ENCODE peak calls at places on chromosomes 4 and X, in five cellular contexts. Q, V, N, B and G are unnamed samples.

GRCh38 chrX:16458208-16458607 is 191.8 kb upstream of the S100G start:
- DNase-seq in V (no peak), B (no peak), N (no peak), Q (no peak), G (no peak)

GRCh38 chr4:186698525-186698924 is 25.1 kb downstream of the FAT1 start:
- DNase-seq in B (no peak), Q (no peak), N (no peak), V (no peak), G (no peak)

GRCh38 chrX:39941332-39941920 is 156.3 kb downstream of the BCOR start:
- DNase-seq in N (no peak), B (peak; percentile 11), Q (no peak), V (peak; percentile 36), G (no peak)

GRCh38 chrX:6226646-6227444 is 1.8 kb downstream of the NLGN4X start:
- DNase-seq in N (no peak), V (no peak), Q (no peak), B (peak; percentile 48), G (no peak)

GRCh38 chr4:83906561-83906960 is 370.7 kb downstream of the GPAT3 start:
- DNase-seq in N (no peak), Q (no peak), B (no peak), V (peak; percentile 31), G (no peak)

GRCh38 chr4:123408471-123409084 is 12.0 kb downstream of the SPRY1 start:
- DNase-seq in Q (no peak), V (no peak), B (peak; percentile 21), N (no peak), G (no peak)

GRCh38 chr4:101331017-101331416 is 16.3 kb downstream of the PPP3CA start:
- DNase-seq in V (peak; percentile 42), N (no peak), B (no peak), Q (no peak), G (no peak)

GRCh38 chrX:1610166-1610565 is 4.7 kb upstream of the ASMT start:
- DNase-seq in V (no peak), N (no peak), B (no peak), Q (no peak), G (no peak)

GRCh38 chrX:107674480-107675364 is 46.4 kb downstream of the PRPS1 start:
- DNase-seq in B (no peak), V (peak; percentile 17), Q (no peak), N (peak; percentile 77), G (no peak)

GRCh38 chrX:77628294-77629025 is 157.6 kb downstream of the ATRX start:
- DNase-seq in Q (no peak), B (no peak), N (no peak), V (no peak), G (no peak)

GRCh38 chrX:136868283-136869055 is 12.1 kb downstream of the RBMX start:
- DNase-seq in V (no peak), N (no peak), Q (no peak), B (no peak), G (no peak)

GRCh38 chr4:16168710-16169388 is 57.4 kb downstream of the TAPT1 start:
- DNase-seq in B (no peak), N (no peak), Q (no peak), V (no peak), G (no peak)

GRCh38 chr4:16169491-16169890 is 56.8 kb downstream of the TAPT1 start:
- DNase-seq in Q (no peak), N (no peak), B (no peak), V (no peak), G (no peak)

GRCh38 chr4:16165931-16166330 is 60.3 kb downstream of the TAPT1 start:
- DNase-seq in Q (no peak), B (no peak), V (no peak), N (no peak), G (no peak)

GRCh38 chr4:16171831-16172230 is 54.4 kb downstream of the TAPT1 start:
- DNase-seq in N (no peak), V (no peak), B (no peak), Q (no peak), G (no peak)

GRCh38 chr4:16168144-16168543 is 58.1 kb downstream of the TAPT1 start:
- DNase-seq in B (no peak), V (no peak), N (no peak), Q (no peak), G (no peak)
- H3K36me3 ChIP-seq in B (no peaks in the 10 kb centered on the region), V (peaks cover 7% of the 10 kb centered on the region), N (peaks cover 42% of the 10 kb centered on the region), Q (no peaks in the 10 kb centered on the region), G (no peaks in the 10 kb centered on the region)

GRCh38 chr4:8189551-8190466 is 9.3 kb upstream of the SH3TC1 start:
- DNase-seq in B (no peak), N (no peak), Q (no peak), V (no peak), G (no peak)

GRCh38 chr4:8188085-8188484 is 11.0 kb upstream of the SH3TC1 start:
- DNase-seq in V (no peak), Q (no peak), N (no peak), B (no peak), G (no peak)

GRCh38 chr4:8192748-8193738 is 6.0 kb upstream of the SH3TC1 start:
- DNase-seq in B (no peak), V (peak; percentile 34), Q (peak; percentile 12), N (peak; percentile 79), G (peak; percentile 49)

GRCh38 chr4:8188743-8189550 is 10.1 kb upstream of the SH3TC1 start:
- DNase-seq in N (peak; percentile 87), V (no peak), Q (no peak), B (no peak), G (no peak)

GRCh38 chr4:8191136-8191747 is 7.8 kb upstream of the SH3TC1 start:
- DNase-seq in B (no peak), Q (no peak), V (peak; percentile 63), N (peak; percentile 78), G (no peak)
- H3K4me3 ChIP-seq in B (no peak overlapping the region), Q (no peak overlapping the region), V (no peak overlapping the region), N (no peak overlapping the region), G (no peak overlapping the region)

GRCh38 chr4:37890501-37891220 is at the start of gene TBC1D1:
- DNase-seq in N (peak; percentile 87), Q (no peak), V (no peak), B (peak; percentile 48), G (no peak)
- TF ChIP-seq CTCF in N (peak; percentile 30), Q (peak; percentile 18), V (no peak), B (no peak), G (peak; percentile 20)

GRCh38 chr4:183355405-183355804 is 33.2 kb upstream of the CLDN24 start:
- DNase-seq in V (peak; percentile 93), B (no peak), N (no peak), Q (no peak), G (no peak)
- H3K36me3 ChIP-seq in V (no peaks in the 10 kb centered on the region), B (no peaks in the 10 kb centered on the region), N (no peaks in the 10 kb centered on the region), Q (no peaks in the 10 kb centered on the region), G (no peaks in the 10 kb centered on the region)

GRCh38 chr4:76611164-76611563 is 176.1 kb downstream of the SHROOM3 start:
- DNase-seq in N (no peak), V (peak; percentile 88), B (no peak), Q (no peak), G (no peak)
- H3K4me3 ChIP-seq in N (no peak overlapping the region), V (peak overlapping the region; percentile 21), B (no peak overlapping the region), Q (no peak overlapping the region), G (no peak overlapping the region)

DNA sequence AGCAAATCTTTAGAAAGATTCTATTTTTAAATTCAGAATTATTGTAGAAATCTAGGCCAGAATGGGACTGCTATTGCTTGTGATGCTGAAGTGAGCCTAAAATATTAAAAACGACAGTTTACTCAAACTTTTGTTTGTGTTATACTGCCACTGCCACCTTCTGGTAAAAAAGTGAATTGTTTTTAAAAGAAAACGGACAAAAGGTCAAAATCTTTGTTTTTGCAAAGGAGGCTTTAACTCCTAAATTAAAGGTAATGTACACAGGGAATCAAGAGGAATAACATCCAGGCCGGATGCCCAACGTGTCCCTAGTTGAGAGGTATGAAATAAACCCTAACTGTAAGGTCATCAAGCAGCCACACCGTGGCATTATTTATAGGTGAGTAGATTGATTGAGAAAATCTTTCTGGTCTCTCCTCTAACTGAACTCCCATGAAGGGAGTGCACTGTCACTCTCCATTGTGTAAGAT is 338.3 kb upstream of the GALNT7 start:
- DNase-seq in V (no peak), N (no peak), B (peak; percentile 40), Q (no peak), G (no peak)
- TF ChIP-seq CTCF in V (peak; percentile 59), N (peak; percentile 44), B (peak; percentile 68), Q (peak; percentile 50), G (peak; percentile 12)

DNA sequence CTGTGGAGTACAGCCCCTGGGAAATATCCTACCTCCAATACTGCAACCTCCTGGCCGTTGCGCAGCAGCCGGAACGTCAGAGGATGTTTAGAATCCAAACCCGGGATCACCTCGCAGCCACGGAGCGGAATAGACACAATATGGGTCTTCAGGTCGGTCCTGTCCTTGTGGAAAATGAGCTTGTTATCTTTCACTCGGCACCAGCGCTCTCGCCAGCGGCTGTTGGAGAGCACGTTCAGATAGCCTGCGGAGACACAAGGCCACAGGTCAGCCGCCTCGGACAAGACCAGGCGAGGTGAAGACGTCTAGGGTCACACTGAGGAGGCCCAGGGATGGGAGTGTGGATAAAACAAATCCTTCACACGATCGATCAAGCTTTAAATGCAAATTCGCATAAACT is 139.3 kb downstream of the AFAP1 start:
- DNase-seq in Q (no peak), V (no peak), B (no peak), N (no peak), G (no peak)
- H3K36me3 ChIP-seq in Q (peaks cover 29% of the 10 kb centered on the region), V (peaks cover 68% of the 10 kb centered on the region), B (no peaks in the 10 kb centered on the region), N (peaks cover 19% of the 10 kb centered on the region), G (peaks cover 4% of the 10 kb centered on the region)

GRCh38 chr4:88697588-88698329 is at the start of gene NAP1L5:
- DNase-seq in B (peak; percentile 50), N (peak; percentile 70), V (peak; percentile 69), Q (peak; percentile 20), G (no peak)

GRCh38 chr4:88696620-88697019 is 1.0 kb downstream of the NAP1L5 start:
- DNase-seq in N (no peak), B (no peak), V (peak; percentile 37), Q (no peak), G (no peak)

GRCh38 chr4:88698539-88698938 is 910 bp upstream of the NAP1L5 start:
- DNase-seq in V (no peak), N (no peak), B (no peak), Q (no peak), G (no peak)

GRCh38 chr4:88693792-88694191 is 3.8 kb downstream of the NAP1L5 start:
- DNase-seq in B (no peak), N (no peak), Q (no peak), V (no peak), G (no peak)

GRCh38 chr4:88697113-88697512 is 516 bp downstream of the NAP1L5 start:
- DNase-seq in V (peak; percentile 33), Q (no peak), B (no peak), N (no peak), G (no peak)
- H3K4me3 ChIP-seq in V (peak overlapping the region; percentile 78), Q (peak overlapping the region; percentile 78), B (peak overlapping the region; percentile 73), N (peak overlapping the region; percentile 45), G (peak overlapping the region; percentile 67)